ENCODE peak calls at places on chromosomes 2 and 18, in seven cellular contexts. J, W, B, K, Z, F and S are unnamed samples. For H3K4me1, the result is how much of the 10 kb centered on the place peaks cover.

GRCh38 chr2:96267159-96267971 is 1.3 kb downstream of the CIAO1 start:
- DNase-seq in J (peak), W (peak), B (peak), K (no peak), Z (peak), F (no peak), S (peak)

GRCh38 chr18:48833701-48834394 is 116.9 kb downstream of the SMAD7 start:
- DNase-seq in J (no peak), W (no peak), B (no peak), K (no peak), Z (no peak), F (no peak), S (no peak)

GRCh38 chr2:46854260-46854659 is 61.3 kb downstream of the MCFD2 start:
- DNase-seq in J (no peak), W (no peak), B (no peak), K (no peak), Z (no peak), F (no peak), S (no peak)

GRCh38 chr2:15042824-15043223 is 410.3 kb downstream of the LRATD1 start:
- DNase-seq in J (no peak), W (no peak), B (no peak), K (no peak), Z (no peak), F (no peak), S (no peak)

GRCh38 chr2:86747708-86748627 is 27.9 kb downstream of the RMND5A start:
- DNase-seq in J (peak), W (peak), B (peak), K (peak), Z (no peak), F (no peak), S (peak)

GRCh38 chr2:118388771-118389170 is 300.5 kb downstream of the INSIG2 start:
- DNase-seq in J (no peak), W (no peak), B (no peak), K (no peak), Z (no peak), F (no peak), S (no peak)

GRCh38 chr18:10316778-10317177 is 137.7 kb upstream of the APCDD1 start:
- DNase-seq in J (no peak), W (no peak), B (no peak), K (no peak), Z (no peak), F (no peak), S (no peak)

GRCh38 chr2:23425886-23426283 is 40.9 kb downstream of the KLHL29 start:
- DNase-seq in J (no peak), W (no peak), B (no peak), K (no peak), Z (no peak), F (no peak), S (no peak)

GRCh38 chr2:188610827-188611226 is 319.2 kb downstream of the GULP1 start:
- DNase-seq in J (no peak), W (no peak), B (no peak), K (no peak), Z (no peak), F (no peak), S (no peak)

GRCh38 chr2:207334631-207335371 is 169.1 kb upstream of the KLF7 start:
- DNase-seq in J (no peak), W (peak), B (peak), K (peak), Z (no peak), F (no peak), S (peak)

GRCh38 chr2:133609664-133610063 is 41.4 kb upstream of the NCKAP5 start:
- DNase-seq in J (no peak), W (no peak), B (no peak), K (no peak), Z (no peak), F (no peak), S (no peak)

DNA sequence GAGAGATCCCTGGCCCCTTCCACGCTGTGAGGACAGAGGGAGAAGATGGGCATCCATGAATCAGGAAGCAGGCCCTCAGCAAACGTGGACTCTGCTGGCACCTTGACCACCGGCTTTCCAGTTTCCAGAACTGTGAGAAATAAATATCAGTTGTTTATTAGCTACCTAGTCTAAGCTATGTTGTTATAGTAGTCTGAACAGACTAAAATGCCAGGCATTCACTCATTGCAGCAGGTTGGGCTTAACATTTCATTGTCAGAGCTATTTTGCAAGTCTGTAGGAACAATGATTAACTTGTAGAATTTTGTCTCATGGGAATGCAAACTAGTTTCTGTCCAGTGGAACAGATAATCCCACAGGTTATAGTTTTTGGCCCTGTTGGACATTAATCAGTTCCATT is 24.8 kb upstream of the TBC1D8 start:
- DNase-seq in J (peak), W (no peak), B (no peak), K (no peak), Z (no peak), F (no peak), S (no peak)
- TF ChIP-seq REST in J (no peak), W (no peak), B (no peak), K (no peak), Z (no peak), F (no peak), S (no peak)

GRCh38 chr2:20689428-20690264 is 22.7 kb downstream of the GDF7 start:
- DNase-seq in J (no peak), W (no peak), B (no peak), K (no peak), Z (no peak), F (no peak), S (no peak)
- TF ChIP-seq POLR2AphosphoS5 in J (no peak), W (no peak), B (no peak), K (no peak), Z (no peak), F (no peak), S (no peak)

GRCh38 chr2:241796209-241796608 is 12.8 kb upstream of the NEU4 start:
- DNase-seq in J (no peak), W (no peak), B (no peak), K (no peak), Z (no peak), F (no peak), S (no peak)
- H3K4me1 ChIP-seq in J (under half), W (under half), B (under half), K (under half), Z (under half), F (under half), S (under half)

GRCh38 chr2:159516241-159516758 is 100.0 kb downstream of the BAZ2B start:
- DNase-seq in J (peak), W (peak), B (peak), K (no peak), Z (peak), F (peak), S (peak)
- TF ChIP-seq REST in J (no peak), W (no peak), B (no peak), K (no peak), Z (no peak), F (no peak), S (no peak)

DNA sequence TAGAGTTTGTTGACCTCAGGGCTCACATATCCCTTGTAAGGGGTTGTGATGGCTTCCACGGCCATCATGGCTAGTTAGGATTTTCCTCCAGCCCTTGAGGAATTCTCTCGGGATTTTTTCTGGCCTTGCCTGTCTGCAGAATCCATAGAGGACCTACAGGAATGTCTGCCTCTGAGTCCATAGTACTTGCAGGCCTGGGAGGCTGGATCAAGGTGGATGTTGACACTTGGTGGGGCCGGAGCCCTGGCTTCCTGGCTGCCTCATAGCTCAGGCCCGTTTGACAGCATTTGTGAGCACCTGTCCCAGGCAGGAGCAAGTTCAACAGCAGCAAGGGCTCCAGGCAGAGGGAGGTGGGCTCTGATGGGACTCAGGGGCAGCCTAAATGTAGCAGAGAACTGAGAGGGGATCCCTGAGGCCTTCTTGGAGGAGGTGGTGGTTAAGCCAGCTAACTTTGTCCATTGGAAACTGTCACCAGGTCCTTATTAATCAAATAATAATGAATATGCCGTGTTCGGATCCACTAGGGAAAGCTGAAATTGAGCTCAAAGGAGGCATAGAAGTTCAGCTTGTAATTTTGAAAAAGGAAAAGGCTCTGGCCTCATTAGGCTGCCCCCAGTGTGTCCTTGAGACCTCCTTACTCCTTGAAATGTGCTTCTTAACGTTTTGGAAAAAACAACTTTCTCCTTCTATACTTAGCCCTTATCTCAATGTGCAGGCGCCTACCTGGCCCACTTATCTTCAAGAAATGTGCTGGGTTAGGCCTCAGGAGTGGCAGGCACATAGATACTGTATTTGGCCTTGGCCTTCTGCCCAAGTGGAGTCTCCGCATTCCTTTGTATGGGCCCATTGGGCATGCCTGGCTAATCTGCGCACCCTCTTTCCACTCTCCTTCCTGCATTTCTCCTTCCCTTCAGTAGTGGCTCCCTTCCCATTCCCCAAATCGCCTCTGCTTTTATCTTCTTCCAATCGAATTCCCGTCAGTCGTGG is 66.9 kb downstream of the HPCAL1 start:
- DNase-seq in J (peak), W (no peak), B (peak), K (no peak), Z (no peak), F (no peak), S (no peak)
- TF ChIP-seq POLR2AphosphoS5 in J (no peak), W (no peak), B (peak), K (no peak), Z (no peak), F (no peak), S (no peak)